ENCODE peak calls at places on chromosomes 7 and 10, in eight cellular contexts. Q, W, F, R, N, O, E and P are unnamed samples.
A peak's percentile ranks its signal among the peaks of the same experiment; 100 is the strongest.

GRCh38 chr7:101121996-101122932 is 4.6 kb upstream of the SERPINE1 start:
- DNase-seq in Q (peak; percentile 63), W (peak; percentile 98), F (peak; percentile 90), R (no peak), N (peak; percentile 98), O (no peak), E (peak; percentile 32), P (no peak)

GRCh38 chr7:95246935-95247370 is 77.4 kb downstream of the PON1 start:
- DNase-seq in Q (peak; percentile 54), W (peak; percentile 81), F (peak; percentile 86), R (peak; percentile 11), N (peak; percentile 86), O (peak; percentile 75), E (peak; percentile 88), P (peak; percentile 5)

GRCh38 chr10:120827251-120827875 is 23.8 kb upstream of the WDR11 start:
- DNase-seq in Q (no peak), W (no peak), F (no peak), R (no peak), N (no peak), O (peak; percentile 11), E (no peak), P (no peak)

GRCh38 chr7:157499121-157499834 is 162.5 kb downstream of the DNAJB6 start:
- DNase-seq in Q (no peak), W (no peak), F (no peak), R (no peak), N (no peak), O (no peak), E (no peak), P (no peak)

GRCh38 chr7:66503551-66504031 is 125.1 kb upstream of the KCTD7 start:
- DNase-seq in Q (no peak), W (no peak), F (no peak), R (no peak), N (no peak), O (no peak), E (no peak), P (no peak)

GRCh38 chr7:158495256-158495655 is 92.4 kb downstream of the PTPRN2 start:
- DNase-seq in Q (no peak), W (no peak), F (no peak), R (no peak), N (no peak), O (no peak), E (peak; percentile 39), P (no peak)

GRCh38 chr10:33897255-33897893 is 562.9 kb upstream of the NRP1 start:
- DNase-seq in Q (no peak), W (peak; percentile 61), F (no peak), R (peak; percentile 83), N (no peak), O (no peak), E (no peak), P (no peak)

GRCh38 chr10:99630439-99630838 is 10.2 kb upstream of the SLC25A28 start:
- DNase-seq in Q (peak; percentile 26), W (peak; percentile 81), F (peak; percentile 63), R (no peak), N (peak; percentile 64), O (peak; percentile 39), E (peak; percentile 14), P (no peak)

GRCh38 chr7:95886501-95887090 is 114.2 kb downstream of the DYNC1I1 start:
- DNase-seq in Q (no peak), W (peak; percentile 22), F (peak; percentile 56), R (no peak), N (peak; percentile 49), O (no peak), E (no peak), P (no peak)

GRCh38 chr7:27605283-27605682 is 57.4 kb downstream of the HIBADH start:
- DNase-seq in Q (no peak), W (no peak), F (no peak), R (no peak), N (no peak), O (no peak), E (no peak), P (no peak)

GRCh38 chr7:128155100-128155763 is 85.8 kb upstream of the LEP start:
- DNase-seq in Q (no peak), W (peak; percentile 26), F (peak; percentile 45), R (no peak), N (no peak), O (no peak), E (peak; percentile 38), P (no peak)

GRCh38 chr10:34187201-34187600 is 627.9 kb downstream of the PARD3 start:
- DNase-seq in Q (no peak), W (peak; percentile 26), F (no peak), R (no peak), N (peak; percentile 14), O (no peak), E (no peak), P (no peak)

GRCh38 chr10:59362184-59362966 is at the start of gene FAM13C:
- DNase-seq in Q (no peak), W (peak; percentile 70), F (peak; percentile 82), R (no peak), N (peak; percentile 65), O (peak; percentile 64), E (peak; percentile 86), P (no peak)

GRCh38 chr7:111076205-111076604 is 14.7 kb upstream of the LRRN3 start:
- DNase-seq in Q (peak; percentile 10), W (peak; percentile 67), F (no peak), R (no peak), N (no peak), O (no peak), E (no peak), P (no peak)

GRCh38 chr7:78489851-78490250 is 691.3 kb downstream of the PHTF2 start:
- DNase-seq in Q (no peak), W (peak; percentile 42), F (no peak), R (no peak), N (peak; percentile 9), O (peak; percentile 52), E (no peak), P (no peak)

GRCh38 chr7:149722356-149722957 is 50.9 kb downstream of the ZNF467 start:
- DNase-seq in Q (no peak), W (no peak), F (no peak), R (no peak), N (no peak), O (no peak), E (no peak), P (no peak)

GRCh38 chr10:14954934-14955333 is 1.0 kb upstream of the DCLRE1C start:
- DNase-seq in Q (no peak), W (no peak), F (no peak), R (no peak), N (no peak), O (no peak), E (no peak), P (no peak)

GRCh38 chr7:158010956-158011698 is 576.5 kb downstream of the PTPRN2 start:
- DNase-seq in Q (no peak), W (no peak), F (no peak), R (no peak), N (no peak), O (peak; percentile 35), E (no peak), P (no peak)

GRCh38 chr7:2241580-2242540 is at the start of the genes MRM2 and NUDT1:
- DNase-seq in Q (peak; percentile 56), W (peak; percentile 90), F (peak; percentile 93), R (no peak), N (peak; percentile 59), O (peak; percentile 89), E (peak; percentile 95), P (no peak)

DNA sequence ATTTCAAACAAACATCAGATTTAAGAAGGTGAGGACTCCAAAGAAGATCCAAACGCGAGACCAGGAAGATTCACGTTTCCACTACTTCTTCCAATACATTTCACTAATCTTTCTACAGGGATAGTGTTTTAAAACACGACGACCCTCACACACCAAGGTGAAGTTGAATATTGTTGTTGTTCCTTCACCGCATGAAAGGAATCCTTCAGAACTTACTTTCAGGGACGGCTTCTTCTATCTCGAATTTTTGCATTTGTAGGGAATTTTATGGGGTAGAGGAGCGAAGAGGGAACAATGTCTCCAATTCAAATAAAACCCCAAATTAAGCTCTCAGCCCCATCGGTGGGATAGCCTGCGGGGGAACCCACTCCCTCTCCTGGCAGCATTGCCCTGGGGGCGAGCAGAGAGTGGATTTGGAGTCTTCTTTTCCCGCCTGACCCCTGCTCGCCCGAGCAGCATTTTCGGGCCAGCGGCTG is 1.5 kb upstream of the GATA3 start:
- DNase-seq in Q (no peak), W (no peak), F (no peak), R (no peak), N (no peak), O (no peak), E (no peak), P (no peak)
- TF ChIP-seq EZH2 in Q (no peak), W (no peak), F (no peak), R (no peak), N (peak; percentile 3), O (no peak), E (peak; percentile 70), P (peak; percentile 9)

GRCh38 chr10:8054243-8054497 is 318 bp upstream of the GATA3 start:
- DNase-seq in Q (no peak), W (peak; percentile 30), F (no peak), R (no peak), N (no peak), O (no peak), E (no peak), P (no peak)

GRCh38 chr10:8051851-8052257 is 2.6 kb upstream of the GATA3 start:
- DNase-seq in Q (no peak), W (no peak), F (peak; percentile 51), R (no peak), N (no peak), O (no peak), E (peak; percentile 91), P (no peak)

GRCh38 chr10:8054498-8055407 is at the start of gene GATA3:
- DNase-seq in Q (no peak), W (peak; percentile 46), F (peak; percentile 86), R (peak; percentile 60), N (no peak), O (no peak), E (peak; percentile 84), P (no peak)

GRCh38 chr10:8052344-8052969 is 2.0 kb upstream of the GATA3 start:
- DNase-seq in Q (no peak), W (no peak), F (peak; percentile 16), R (no peak), N (peak; percentile 31), O (no peak), E (peak; percentile 50), P (no peak)

GRCh38 chr10:8053446-8054242 is 844 bp upstream of the GATA3 start:
- DNase-seq in Q (peak; percentile 55), W (peak; percentile 88), F (peak; percentile 95), R (no peak), N (peak; percentile 67), O (peak; percentile 16), E (peak; percentile 96), P (no peak)
- TF ChIP-seq EZH2 in Q (no peak), W (no peak), F (no peak), R (no peak), N (peak; percentile 77), O (no peak), E (no peak), P (no peak)

GRCh38 chr10:101142533-101143353 is 11.6 kb downstream of the TLX1 start:
- DNase-seq in Q (no peak), W (no peak), F (no peak), R (no peak), N (no peak), O (no peak), E (no peak), P (no peak)
- TF ChIP-seq EZH2 in Q (no peak), W (no peak), F (no peak), R (peak; percentile 67), N (no peak), O (no peak), E (peak; percentile 86), P (no peak)

DNA sequence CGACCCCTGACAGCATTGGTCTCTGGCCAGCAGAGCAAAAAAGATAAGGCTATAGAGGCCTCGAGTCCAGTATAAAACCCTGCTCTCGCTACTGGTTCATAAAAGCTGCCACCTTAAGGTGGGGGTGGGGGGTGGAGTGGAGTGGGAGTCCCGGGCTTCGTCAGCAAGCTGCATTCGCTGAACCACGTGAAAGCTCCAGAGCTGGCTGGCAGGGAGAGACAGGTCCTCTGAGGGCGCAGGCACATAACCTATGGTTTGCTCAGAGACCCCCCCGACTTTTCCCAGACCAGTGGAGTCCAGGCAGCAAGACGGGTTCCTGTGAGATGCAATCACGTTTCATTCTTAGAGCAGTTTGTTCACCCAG is 1.4 kb downstream of the KAZALD1 start:
- DNase-seq in Q (no peak), W (peak; percentile 24), F (no peak), R (no peak), N (no peak), O (peak; percentile 5), E (no peak), P (no peak)
- TF ChIP-seq EZH2 in Q (no peak), W (no peak), F (no peak), R (no peak), N (no peak), O (no peak), E (peak; percentile 65), P (no peak)